ENCODE peak calls at places on chromosomes 13 and 19, in eight cellular contexts. R is K562, Q is stomach, D is body of pancreas, O is esophagus squamous epithelium, E is endothelial cell of umbilical vein, L is transverse colon, F is uterus. G is an unnamed sample.

GRCh38 chr13:38686635-38687245 is at the start of gene FREM2:
- DNase-seq in Q (peak; percentile 57), E (no peak), R (no peak), F (peak; percentile 15), O (no peak), D (peak; percentile 80), L (peak; percentile 33), G (no peak)

GRCh38 chr19:5718579-5719273 is 1.2 kb downstream of the LONP1 start:
- DNase-seq in R (peak; percentile 81), L (no peak), O (no peak), D (no peak), F (no peak), Q (no peak), E (peak; percentile 67), G (no peak)

GRCh38 chr13:99200433-99201167 is at the start of gene UBAC2:
- DNase-seq in L (peak; percentile 97), D (peak; percentile 96), O (peak; percentile 60), F (peak; percentile 96), E (peak; percentile 96), R (peak; percentile 94), Q (peak; percentile 97), G (peak; percentile 97)

GRCh38 chr13:77857810-77858209 is 60.8 kb downstream of the EDNRB start:
- DNase-seq in O (no peak), F (no peak), Q (no peak), E (no peak), L (no peak), R (no peak), D (no peak), G (no peak)

GRCh38 chr19:3682741-3683404 is 17.4 kb downstream of the PIP5K1C start:
- DNase-seq in E (peak; percentile 27), O (no peak), R (peak; percentile 67), D (no peak), F (peak; percentile 66), L (no peak), Q (no peak), G (peak; percentile 64)

GRCh38 chr19:6379744-6380143 is 4.0 kb upstream of the PSPN start:
- DNase-seq in Q (no peak), O (no peak), L (no peak), F (no peak), D (no peak), E (no peak), R (no peak), G (no peak)

GRCh38 chr19:43777163-43777700 is 3.5 kb downstream of the KCNN4 start:
- DNase-seq in E (no peak), L (no peak), F (no peak), O (no peak), R (peak; percentile 78), Q (no peak), D (no peak), G (no peak)

GRCh38 chr13:69109891-69110525 is 997.6 kb upstream of the ATXN8OS start:
- DNase-seq in D (no peak), O (no peak), E (no peak), L (no peak), Q (no peak), R (no peak), F (no peak), G (no peak)

GRCh38 chr13:110319774-110320509 is 12.9 kb downstream of the COL4A2 start:
- DNase-seq in L (no peak), D (peak; percentile 80), F (no peak), O (no peak), E (peak; percentile 87), R (no peak), Q (no peak), G (no peak)

GRCh38 chr19:31152906-31153305 is 196.3 kb downstream of the TSHZ3 start:
- DNase-seq in F (no peak), D (no peak), Q (no peak), O (no peak), E (no peak), L (no peak), R (no peak), G (no peak)

GRCh38 chr13:33696530-33696929 is 121.4 kb upstream of the RFC3 start:
- DNase-seq in D (no peak), O (no peak), E (no peak), R (no peak), F (no peak), Q (no peak), L (no peak), G (no peak)

GRCh38 chr19:40932008-40932959 is 50.3 kb upstream of the CYP2A7 start:
- DNase-seq in R (peak; percentile 42), L (no peak), D (no peak), Q (no peak), O (no peak), E (no peak), F (no peak), G (no peak)

GRCh38 chr19:40941481-40942219 is 49.4 kb upstream of the CYP2B6 start:
- DNase-seq in O (no peak), L (no peak), F (no peak), E (no peak), R (no peak), Q (no peak), D (no peak), G (no peak)

GRCh38 chr19:40933025-40933424 is 51.0 kb upstream of the CYP2A7 start:
- DNase-seq in E (no peak), Q (no peak), F (no peak), L (no peak), D (no peak), O (no peak), R (peak; percentile 44), G (no peak)

DNA sequence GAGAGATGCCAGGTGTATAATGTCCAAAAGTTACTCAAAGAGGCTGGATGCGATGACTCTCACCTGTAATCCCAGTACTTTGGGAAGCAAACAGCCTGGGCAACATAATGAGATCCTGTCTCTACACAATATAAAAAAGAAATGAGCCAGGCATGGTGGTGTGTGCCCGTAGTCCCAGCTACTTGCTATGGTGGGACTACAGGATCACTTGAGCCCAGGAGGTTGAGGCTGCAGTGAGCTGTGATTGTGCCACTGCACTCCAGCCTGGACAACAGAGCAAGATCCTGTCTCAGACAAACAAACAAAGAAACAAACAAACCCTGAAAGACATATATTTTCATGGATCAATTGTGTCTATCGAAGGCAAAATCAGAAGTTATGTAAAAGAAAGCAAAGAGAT is 54.3 kb upstream of the CYP2B6 start:
- DNase-seq in O (no peak), F (no peak), Q (no peak), R (no peak), L (no peak), D (no peak), E (no peak), G (no peak)
- TF ChIP-seq POLR2A in O (no peak), F (no peak), Q (no peak), R (no peak), L (no peak), D (no peak), E (no peak), G (no peak)

DNA sequence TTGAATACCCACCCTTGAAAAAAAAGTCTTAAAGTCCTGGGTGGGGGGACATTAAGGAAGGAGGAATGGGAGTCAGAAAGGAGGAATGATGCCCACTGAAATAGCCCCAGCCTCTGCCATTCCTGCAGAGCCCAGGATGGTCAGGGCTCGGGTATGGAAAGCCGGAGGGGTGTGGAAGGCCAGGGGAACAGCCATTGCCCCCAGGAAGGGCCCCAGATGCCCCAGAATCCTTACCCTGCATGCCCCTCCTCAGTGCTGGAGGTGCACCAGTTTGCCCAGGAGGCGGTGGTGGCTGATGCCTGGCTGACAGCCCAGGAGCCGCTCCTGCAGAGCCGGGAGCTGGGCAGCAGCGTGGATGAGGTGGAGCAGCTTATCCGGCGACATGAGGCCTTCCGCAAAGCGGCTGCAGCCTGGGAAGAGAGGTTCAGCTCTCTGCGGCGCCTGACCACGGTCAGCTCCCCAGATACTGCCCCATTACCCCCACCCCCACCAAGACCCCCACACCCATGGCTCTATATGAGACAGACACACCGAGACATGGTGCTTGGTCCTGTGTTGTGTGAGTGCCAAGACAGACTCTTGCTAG is 10.7 kb upstream of the SHKBP1 start:
- DNase-seq in Q (no peak), R (no peak), O (no peak), E (no peak), D (no peak), F (no peak), L (no peak), G (peak; percentile 47)
- H3K27me3 ChIP-seq in Q (peaks cover 59% of the 10 kb centered on the region), R (peaks cover 23% of the 10 kb centered on the region), O (peaks cover 14% of the 10 kb centered on the region), E (peaks cover 22% of the 10 kb centered on the region), D (peaks cover 13% of the 10 kb centered on the region), F (no peaks in the 10 kb centered on the region), L (peaks cover 54% of the 10 kb centered on the region), G (peaks cover 48% of the 10 kb centered on the region)

DNA sequence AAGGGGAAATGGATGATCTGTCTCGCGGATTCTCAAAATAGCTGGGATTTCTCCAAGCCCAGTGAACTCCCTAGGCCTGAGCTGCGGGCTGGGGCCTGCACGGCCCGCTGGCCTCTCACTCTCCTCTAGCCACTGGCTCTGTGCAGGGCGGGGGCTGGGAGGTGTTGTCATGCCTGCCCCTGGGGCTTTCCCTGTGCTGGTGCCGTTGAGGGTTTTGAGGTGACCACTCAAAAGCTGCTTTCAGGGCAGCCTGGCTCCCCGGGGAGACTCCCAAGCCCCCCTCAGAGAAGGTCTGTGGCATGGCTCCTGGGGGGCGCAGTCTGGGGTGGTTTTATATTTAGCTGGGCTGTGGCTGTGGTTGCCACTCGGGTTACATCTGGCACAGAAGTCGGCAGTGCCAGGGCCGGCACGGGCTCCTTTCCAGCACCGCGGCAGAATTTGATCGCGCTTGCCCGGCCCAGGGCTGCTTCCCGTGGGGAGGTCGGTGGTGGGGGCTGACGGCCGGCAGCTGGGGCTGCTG is 10.0 kb downstream of the NDUFB7 start:
- DNase-seq in O (no peak), F (no peak), D (peak; percentile 70), R (no peak), Q (peak; percentile 61), E (no peak), L (no peak), G (peak; percentile 53)
- TF ChIP-seq POLR2A in O (no peak), F (no peak), D (no peak), R (no peak), Q (no peak), E (no peak), L (no peak), G (no peak)

GRCh38 chr13:43776680-43777079 is 10.1 kb downstream of the ENOX1 start:
- DNase-seq in O (no peak), L (no peak), E (no peak), F (no peak), D (no peak), Q (no peak), R (no peak), G (no peak)
- H3K27me3 ChIP-seq in O (no peaks in the 10 kb centered on the region), L (no peaks in the 10 kb centered on the region), E (no peaks in the 10 kb centered on the region), F (no peaks in the 10 kb centered on the region), D (no peaks in the 10 kb centered on the region), Q (no peaks in the 10 kb centered on the region), R (no peaks in the 10 kb centered on the region), G (no peaks in the 10 kb centered on the region)

GRCh38 chr19:53540091-53540490 is 2.1 kb downstream of the ZNF331 start:
- DNase-seq in R (no peak), E (no peak), F (no peak), L (no peak), D (no peak), Q (no peak), O (no peak), G (no peak)
- TF ChIP-seq POLR2A in R (no peak), E (no peak), F (no peak), L (no peak), D (no peak), Q (no peak), O (no peak), G (no peak)

GRCh38 chr19:51297406-51297805 is 14.0 kb upstream of the IGLON5 start:
- DNase-seq in L (no peak), R (no peak), E (no peak), D (no peak), F (no peak), Q (no peak), O (no peak), G (no peak)
- H3K27me3 ChIP-seq in L (peaks cover 6% of the 10 kb centered on the region), R (peaks cover 71% of the 10 kb centered on the region), E (no peaks in the 10 kb centered on the region), D (no peaks in the 10 kb centered on the region), F (no peaks in the 10 kb centered on the region), Q (peaks cover 56% of the 10 kb centered on the region), O (peaks cover 4% of the 10 kb centered on the region), G (peaks cover 4% of the 10 kb centered on the region)